ENCODE peak calls at places on chromosomes 2 and 18, in five cellular contexts. One of them, this sample, is unnamed.
A peak's percentile ranks its signal among the peaks of the same experiment; 100 is the strongest.

GRCh38 chr2:164589522-164589921 is 31.8 kb downstream of the GRB14 start:
- DNase-seq in IMR-90: no peak
- DNase-seq in psoas muscle: no peak
- DNase-seq in heart left ventricle: no peak
- DNase-seq in astrocyte: peak; percentile 66
- DNase-seq in this sample: no peak

GRCh38 chr2:231104115-231104713 is 20.6 kb downstream of the HTR2B start:
- DNase-seq in heart left ventricle: peak; percentile 41
- DNase-seq in IMR-90: peak; percentile 75
- DNase-seq in psoas muscle: peak; percentile 23
- DNase-seq in astrocyte: peak; percentile 33
- DNase-seq in this sample: no peak

GRCh38 chr18:69261436-69261835 is 139.3 kb upstream of the DOK6 start:
- DNase-seq in heart left ventricle: no peak
- DNase-seq in psoas muscle: no peak
- DNase-seq in IMR-90: no peak
- DNase-seq in astrocyte: peak; percentile 22
- DNase-seq in this sample: no peak

GRCh38 chr2:28753043-28753683 is 1.5 kb downstream of the PPP1CB start:
- DNase-seq in heart left ventricle: peak; percentile 55
- DNase-seq in IMR-90: peak; percentile 81
- DNase-seq in astrocyte: peak; percentile 62
- DNase-seq in psoas muscle: peak; percentile 53
- DNase-seq in this sample: peak; percentile 38

GRCh38 chr2:205218056-205218455 is 464.2 kb upstream of the NRP2 start:
- DNase-seq in heart left ventricle: no peak
- DNase-seq in astrocyte: peak; percentile 19
- DNase-seq in IMR-90: peak; percentile 56
- DNase-seq in psoas muscle: no peak
- DNase-seq in this sample: no peak

GRCh38 chr2:9654429-9655100 is 23.8 kb upstream of the YWHAQ start:
- DNase-seq in heart left ventricle: no peak
- DNase-seq in IMR-90: no peak
- DNase-seq in astrocyte: no peak
- DNase-seq in psoas muscle: no peak
- DNase-seq in this sample: no peak

GRCh38 chr2:108594982-108595464 is 60.8 kb downstream of the LIMS1 start:
- DNase-seq in psoas muscle: no peak
- DNase-seq in astrocyte: peak; percentile 100
- DNase-seq in IMR-90: peak; percentile 96
- DNase-seq in heart left ventricle: no peak
- DNase-seq in this sample: no peak

GRCh38 chr2:165401285-165401852 is 68.1 kb upstream of the CSRNP3 start:
- DNase-seq in psoas muscle: no peak
- DNase-seq in heart left ventricle: peak; percentile 11
- DNase-seq in IMR-90: peak; percentile 79
- DNase-seq in astrocyte: peak; percentile 57
- DNase-seq in this sample: no peak

GRCh38 chr2:134603966-134604365 is 114.8 kb downstream of the TMEM163 start:
- DNase-seq in psoas muscle: no peak
- DNase-seq in heart left ventricle: no peak
- DNase-seq in IMR-90: no peak
- DNase-seq in astrocyte: no peak
- DNase-seq in this sample: no peak

GRCh38 chr18:74622079-74622478 is 24.4 kb downstream of the ZNF407 start:
- DNase-seq in heart left ventricle: no peak
- DNase-seq in IMR-90: no peak
- DNase-seq in astrocyte: no peak
- DNase-seq in psoas muscle: no peak
- DNase-seq in this sample: no peak

GRCh38 chr2:217105733-217106649 is 246.1 kb upstream of the TNP1 start:
- DNase-seq in IMR-90: peak; percentile 95
- DNase-seq in astrocyte: peak; percentile 99
- DNase-seq in psoas muscle: no peak
- DNase-seq in heart left ventricle: no peak
- DNase-seq in this sample: no peak

GRCh38 chr18:61337527-61337926 is 4.3 kb downstream of the CDH20 start:
- DNase-seq in IMR-90: no peak
- DNase-seq in astrocyte: no peak
- DNase-seq in heart left ventricle: no peak
- DNase-seq in psoas muscle: no peak
- DNase-seq in this sample: no peak

GRCh38 chr2:63590621-63591408 is 2.1 kb downstream of the MDH1 start:
- DNase-seq in heart left ventricle: peak; percentile 80
- DNase-seq in astrocyte: no peak
- DNase-seq in psoas muscle: no peak
- DNase-seq in IMR-90: no peak
- DNase-seq in this sample: peak; percentile 71

GRCh38 chr2:166892397-166892796 is 4.1 kb downstream of the XIRP2 start:
- DNase-seq in astrocyte: no peak
- DNase-seq in heart left ventricle: no peak
- DNase-seq in IMR-90: no peak
- DNase-seq in psoas muscle: no peak
- DNase-seq in this sample: no peak

GRCh38 chr2:191105082-191105481 is 45.7 kb downstream of the STAT4 start:
- DNase-seq in psoas muscle: no peak
- DNase-seq in heart left ventricle: no peak
- DNase-seq in astrocyte: peak; percentile 17
- DNase-seq in IMR-90: peak; percentile 33
- DNase-seq in this sample: no peak

GRCh38 chr2:109494842-109495241 is 118.9 kb downstream of the SEPTIN10 start:
- DNase-seq in IMR-90: no peak
- DNase-seq in psoas muscle: peak; percentile 61
- DNase-seq in heart left ventricle: no peak
- DNase-seq in astrocyte: no peak
- DNase-seq in this sample: no peak

GRCh38 chr2:75505012-75505411 is 55.7 kb downstream of the EVA1A start:
- DNase-seq in IMR-90: no peak
- DNase-seq in psoas muscle: no peak
- DNase-seq in astrocyte: peak; percentile 65
- DNase-seq in heart left ventricle: no peak
- DNase-seq in this sample: no peak

GRCh38 chr2:26946841-26947784 is 23.3 kb upstream of the MAPRE3 start:
- DNase-seq in heart left ventricle: peak; percentile 64
- DNase-seq in astrocyte: peak; percentile 19
- DNase-seq in IMR-90: peak; percentile 39
- DNase-seq in psoas muscle: peak; percentile 38
- DNase-seq in this sample: peak; percentile 47

GRCh38 chr2:212328712-212329496 is 209.7 kb downstream of the ERBB4 start:
- DNase-seq in IMR-90: no peak
- DNase-seq in psoas muscle: no peak
- DNase-seq in astrocyte: no peak
- DNase-seq in heart left ventricle: no peak
- DNase-seq in this sample: no peak

GRCh38 chr2:77268626-77269025 is 253.6 kb downstream of the LRRTM4 start:
- DNase-seq in heart left ventricle: no peak
- DNase-seq in IMR-90: no peak
- DNase-seq in astrocyte: peak; percentile 27
- DNase-seq in psoas muscle: no peak
- DNase-seq in this sample: no peak

GRCh38 chr2:140454717-140455116 is 1674.5 kb upstream of the NXPH2 start:
- DNase-seq in IMR-90: peak; percentile 76
- DNase-seq in heart left ventricle: no peak
- DNase-seq in psoas muscle: no peak
- DNase-seq in astrocyte: peak; percentile 66
- DNase-seq in this sample: no peak

GRCh38 chr2:67451086-67451832 is 54.1 kb downstream of the ETAA1 start:
- DNase-seq in heart left ventricle: no peak
- DNase-seq in astrocyte: peak; percentile 82
- DNase-seq in IMR-90: peak; percentile 85
- DNase-seq in psoas muscle: no peak
- DNase-seq in this sample: peak; percentile 45

DNA sequence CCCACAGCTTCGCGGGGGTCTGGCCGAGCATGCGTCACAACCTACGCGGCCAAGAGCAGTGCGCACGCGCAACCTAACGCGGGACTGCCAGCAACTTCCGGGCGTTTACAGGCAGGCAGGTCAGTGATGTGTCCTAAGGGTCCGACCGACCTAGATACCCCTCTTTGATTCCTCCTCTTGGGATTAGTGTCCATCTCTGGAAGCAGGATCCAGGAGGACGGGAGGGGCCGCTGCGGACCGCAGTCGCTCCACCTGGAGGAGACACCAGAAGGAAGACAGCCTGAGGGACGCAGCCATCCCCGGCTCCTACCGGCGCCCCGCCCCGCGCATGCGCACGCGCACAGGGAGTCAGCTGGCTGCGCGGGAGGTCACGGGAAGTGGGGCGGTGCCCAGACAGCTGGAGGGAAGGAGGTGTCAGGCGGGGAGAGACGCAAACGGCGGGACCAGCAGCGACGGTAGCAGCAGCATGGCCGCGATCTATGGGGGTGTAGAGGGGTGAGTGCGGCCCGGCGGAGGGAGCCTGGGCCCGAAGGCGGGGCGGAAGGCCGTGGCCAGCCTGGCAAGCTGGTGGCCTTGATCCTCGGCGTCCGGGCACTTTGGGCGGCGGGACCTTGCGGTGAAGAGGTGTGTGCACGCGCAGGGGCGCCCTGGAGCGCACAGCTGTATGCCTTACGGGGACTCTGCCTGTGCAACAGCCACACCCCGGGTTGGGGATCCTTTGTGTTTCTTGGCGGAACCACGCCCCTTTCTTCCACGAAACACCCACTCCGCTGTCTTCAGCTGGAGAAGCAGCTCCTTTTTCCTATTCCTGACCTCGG is at the start of gene NAGK:
- DNase-seq in psoas muscle: peak; percentile 97
- DNase-seq in heart left ventricle: peak; percentile 97
- DNase-seq in astrocyte: peak; percentile 87
- DNase-seq in IMR-90: peak; percentile 94
- DNase-seq in this sample: peak; percentile 97
- TF ChIP-seq CTCF in psoas muscle: no peak
- TF ChIP-seq CTCF in heart left ventricle: no peak
- TF ChIP-seq CTCF in astrocyte: no peak
- TF ChIP-seq CTCF in IMR-90: peak; percentile 1
- TF ChIP-seq CTCF in this sample: no peak

GRCh38 chr2:226790436-226790835 is 9.2 kb downstream of the IRS1 start:
- DNase-seq in psoas muscle: no peak
- DNase-seq in IMR-90: peak; percentile 29
- DNase-seq in heart left ventricle: no peak
- DNase-seq in astrocyte: no peak
- DNase-seq in this sample: no peak
- H3K4me3 ChIP-seq in psoas muscle: peak overlapping the region; percentile 89
- H3K4me3 ChIP-seq in IMR-90: peak overlapping the region; percentile 52
- H3K4me3 ChIP-seq in heart left ventricle: no peak overlapping the region
- H3K4me3 ChIP-seq in astrocyte: no peak overlapping the region
- H3K4me3 ChIP-seq in this sample: peak overlapping the region; percentile 73

DNA sequence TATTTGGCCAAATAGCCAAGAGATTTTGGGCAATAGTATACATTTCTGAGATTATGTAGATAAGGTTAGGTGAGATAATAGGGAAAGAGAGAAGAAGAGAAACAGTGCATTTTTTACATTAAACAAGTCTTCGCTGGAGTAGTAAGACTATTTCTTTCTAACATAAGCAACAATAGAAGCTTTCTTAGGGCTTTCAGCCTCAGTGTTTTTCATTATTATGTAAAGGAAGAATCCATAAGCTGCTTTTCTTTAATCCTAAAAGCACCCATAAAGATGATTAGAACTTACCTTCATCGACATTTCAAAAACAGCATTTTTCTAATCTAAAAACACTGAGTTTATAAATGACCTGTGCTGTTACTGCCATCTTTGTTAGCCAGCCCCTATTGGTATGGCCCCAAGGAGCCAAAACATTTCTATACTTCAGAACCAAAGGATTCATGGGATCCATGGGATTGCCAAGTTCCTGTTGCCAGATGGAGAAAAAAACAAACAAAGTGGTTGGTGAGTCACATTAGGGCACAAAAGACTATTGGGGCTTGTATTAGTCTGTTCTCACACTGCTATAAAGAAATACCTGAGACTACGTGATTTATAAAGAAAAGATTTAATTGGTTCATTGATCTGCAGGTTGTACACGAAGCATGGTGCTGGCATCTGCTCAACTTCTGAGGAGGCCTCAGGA is 88.2 kb downstream of the SCG2 start:
- DNase-seq in IMR-90: peak; percentile 34
- DNase-seq in psoas muscle: no peak
- DNase-seq in astrocyte: peak; percentile 53
- DNase-seq in heart left ventricle: no peak
- DNase-seq in this sample: no peak
- H3K4me1 ChIP-seq in IMR-90: no peaks in the 10 kb centered on the region
- H3K4me1 ChIP-seq in psoas muscle: no peaks in the 10 kb centered on the region
- H3K4me1 ChIP-seq in astrocyte: no peaks in the 10 kb centered on the region
- H3K4me1 ChIP-seq in heart left ventricle: no peaks in the 10 kb centered on the region
- H3K4me1 ChIP-seq in this sample: no peaks in the 10 kb centered on the region

DNA sequence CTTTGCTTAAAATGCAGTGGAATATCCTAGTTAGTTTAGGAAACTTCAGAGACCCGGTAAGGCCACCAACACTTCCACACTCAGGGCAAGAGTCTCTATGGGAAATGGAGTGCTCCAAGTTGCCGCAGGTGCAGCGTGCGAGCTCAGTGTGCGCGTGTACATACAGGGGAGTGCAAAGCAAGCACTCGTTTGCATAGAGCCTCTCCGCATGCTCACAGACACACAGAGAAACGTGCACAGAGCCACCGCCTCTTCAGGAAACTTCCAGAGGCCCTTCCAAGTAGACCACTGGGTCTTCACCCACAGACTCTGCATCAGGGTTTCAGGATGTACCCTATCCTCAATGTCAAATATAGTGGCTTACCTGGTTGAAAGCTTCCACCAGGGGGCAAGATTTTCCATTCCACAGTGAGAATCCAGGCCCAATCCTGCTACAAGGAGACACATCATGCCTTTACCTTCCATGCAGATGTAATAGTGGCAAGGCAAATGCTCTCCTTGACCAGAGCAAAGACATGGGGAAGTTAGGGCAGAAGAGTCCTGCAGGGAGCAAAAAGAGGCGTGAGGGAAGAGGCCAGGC is 513.0 kb upstream of the MYT1L start:
- DNase-seq in astrocyte: no peak
- DNase-seq in IMR-90: no peak
- DNase-seq in heart left ventricle: no peak
- DNase-seq in psoas muscle: no peak
- DNase-seq in this sample: no peak
- TF ChIP-seq CTCF in astrocyte: no peak
- TF ChIP-seq CTCF in IMR-90: no peak
- TF ChIP-seq CTCF in heart left ventricle: no peak
- TF ChIP-seq CTCF in psoas muscle: no peak
- TF ChIP-seq CTCF in this sample: peak; percentile 35

GRCh38 chr18:11847811-11848210 is 3.4 kb upstream of the CHMP1B start:
- DNase-seq in heart left ventricle: no peak
- DNase-seq in astrocyte: no peak
- DNase-seq in IMR-90: no peak
- DNase-seq in psoas muscle: no peak
- DNase-seq in this sample: no peak

GRCh38 chr18:11851156-11852047 is at the start of gene CHMP1B:
- DNase-seq in IMR-90: peak; percentile 98
- DNase-seq in heart left ventricle: peak; percentile 98
- DNase-seq in psoas muscle: peak; percentile 99
- DNase-seq in astrocyte: peak; percentile 96
- DNase-seq in this sample: peak; percentile 98

GRCh38 chr18:11850821-11851155 is 425 bp upstream of the CHMP1B start:
- DNase-seq in heart left ventricle: no peak
- DNase-seq in astrocyte: no peak
- DNase-seq in psoas muscle: no peak
- DNase-seq in IMR-90: no peak
- DNase-seq in this sample: no peak

GRCh38 chr18:11849845-11850747 is 1.1 kb upstream of the CHMP1B start:
- DNase-seq in psoas muscle: peak; percentile 86
- DNase-seq in heart left ventricle: peak; percentile 74
- DNase-seq in IMR-90: peak; percentile 96
- DNase-seq in astrocyte: peak; percentile 96
- DNase-seq in this sample: peak; percentile 79

GRCh38 chr18:11849279-11849678 is 1.9 kb upstream of the CHMP1B start:
- DNase-seq in IMR-90: no peak
- DNase-seq in psoas muscle: no peak
- DNase-seq in heart left ventricle: no peak
- DNase-seq in astrocyte: no peak
- DNase-seq in this sample: no peak
- H3K4me3 ChIP-seq in IMR-90: no peak overlapping the region
- H3K4me3 ChIP-seq in psoas muscle: peak overlapping the region; percentile 91
- H3K4me3 ChIP-seq in heart left ventricle: no peak overlapping the region
- H3K4me3 ChIP-seq in astrocyte: peak overlapping the region; percentile 100
- H3K4me3 ChIP-seq in this sample: no peak overlapping the region